ENCODE peak calls at places on chromosomes 4 and X, in ten cellular contexts. M is HT-29; W is ureter; Y is stimulated activated CD4-positive, alpha-beta T cell treated with anti-CD3 and anti-CD28 coated beads, Interleukin-1b, Interleukin-23, amount 100 ng/mL, for 1 hour; N is heart right ventricle; O is HEK293T; F is stimulated activated naive CD8-positive, alpha-beta T cell treated with anti-CD3 and anti-CD28 coated beads, Interleukin-15, amount 100 ng/mL, for 72 hours; A is T-helper 2 cell; I is mesenteric fat pad; J is GM13976. B is an unnamed sample.

GRCh38 chr4:9812530-9813340 is 31.3 kb downstream of the DRD5 start:
- DNase-seq in N (no peak), I (no peak), J (peak), W (no peak), A (no peak), F (peak), M (no peak), O (no peak), Y (no peak), B (no peak)

GRCh38 chr4:107138433-107138832 is 102.3 kb upstream of the DKK2 start:
- DNase-seq in Y (no peak), I (no peak), O (no peak), N (no peak), J (no peak), F (no peak), W (no peak), A (no peak), M (no peak), B (no peak)

GRCh38 chrX:151397741-151398070 is 700 bp downstream of the VMA21 start:
- DNase-seq in O (peak), W (no peak), Y (no peak), F (no peak), I (no peak), A (no peak), N (no peak), M (peak), J (no peak), B (no peak)

GRCh38 chr4:76620723-76621463 is 185.9 kb downstream of the SHROOM3 start:
- DNase-seq in I (no peak), F (no peak), J (no peak), W (no peak), A (no peak), Y (no peak), N (no peak), M (peak), O (no peak), B (no peak)

GRCh38 chr4:1797861-1798529 is 4.9 kb downstream of the FGFR3 start:
- DNase-seq in J (no peak), O (no peak), Y (no peak), A (no peak), F (no peak), N (no peak), M (no peak), I (no peak), W (no peak), B (no peak)

GRCh38 chr4:125243835-125244397 is 70.8 kb upstream of the FAT4 start:
- DNase-seq in F (no peak), O (no peak), J (no peak), A (no peak), Y (no peak), I (no peak), N (no peak), M (no peak), W (no peak), B (no peak)

GRCh38 chr4:3451956-3452355 is 10.2 kb downstream of the HGFAC start:
- DNase-seq in I (no peak), F (no peak), A (no peak), J (no peak), W (no peak), O (no peak), M (no peak), Y (no peak), N (no peak), B (no peak)

GRCh38 chrX:138014577-138014976 is 448.6 kb downstream of the ZIC3 start:
- DNase-seq in W (no peak), Y (no peak), I (no peak), N (no peak), F (no peak), M (no peak), J (no peak), O (no peak), A (no peak), B (no peak)

GRCh38 chr4:123892997-123893745 is 496.6 kb downstream of the SPRY1 start:
- DNase-seq in J (no peak), F (no peak), O (no peak), M (peak), W (no peak), Y (no peak), N (no peak), A (no peak), I (no peak), B (no peak)

GRCh38 chrX:44975666-44976263 is 102.8 kb downstream of the KDM6A start:
- DNase-seq in J (no peak), F (no peak), Y (no peak), A (no peak), I (no peak), O (no peak), M (no peak), W (no peak), N (no peak), B (no peak)

GRCh38 chr4:129153700-129154099 is 57.7 kb downstream of the C4orf33 start:
- DNase-seq in M (no peak), A (no peak), N (no peak), J (no peak), O (no peak), I (no peak), F (no peak), Y (no peak), W (no peak), B (no peak)

GRCh38 chr4:53315300-53315699 is 50.6 kb downstream of the SCFD2 start:
- DNase-seq in O (no peak), F (no peak), N (no peak), I (no peak), A (no peak), W (no peak), J (no peak), Y (no peak), M (peak), B (no peak)

GRCh38 chrX:45758319-45758718 is 557.6 kb upstream of the DIPK2B start:
- DNase-seq in Y (no peak), O (no peak), W (no peak), I (no peak), J (no peak), N (no peak), F (peak), A (no peak), M (no peak), B (no peak)

GRCh38 chr4:161952382-161952781 is 211.4 kb downstream of the FSTL5 start:
- DNase-seq in O (no peak), A (no peak), I (no peak), Y (no peak), M (peak), F (no peak), W (no peak), J (no peak), N (no peak), B (no peak)

GRCh38 chr4:23567338-23567737 is 322.5 kb downstream of the PPARGC1A start:
- DNase-seq in N (no peak), F (no peak), O (no peak), A (no peak), J (no peak), M (no peak), Y (no peak), W (no peak), I (no peak), B (no peak)

GRCh38 chr4:103996637-103997036 is 276.9 kb upstream of the TACR3 start:
- DNase-seq in M (peak), Y (no peak), I (no peak), W (peak), N (no peak), F (no peak), A (no peak), J (peak), O (peak), B (no peak)

GRCh38 chr4:185838104-185838452 is 26.1 kb upstream of the SORBS2 start:
- DNase-seq in N (no peak), O (no peak), A (no peak), W (no peak), M (no peak), J (no peak), F (no peak), Y (no peak), I (no peak), B (no peak)

GRCh38 chr4:17781072-17781830 is at the start of gene FAM184B:
- DNase-seq in J (peak), O (no peak), W (no peak), N (peak), A (no peak), Y (no peak), I (no peak), F (peak), M (no peak), B (no peak)

GRCh38 chrX:65677954-65678469 is 10.6 kb downstream of the MSN start:
- DNase-seq in W (peak), J (no peak), F (no peak), A (no peak), O (no peak), M (peak), Y (no peak), I (no peak), N (no peak), B (no peak)

GRCh38 chrX:67607436-67607835 is 63.6 kb downstream of the AR start:
- DNase-seq in J (no peak), N (no peak), F (no peak), O (no peak), Y (no peak), A (no peak), W (no peak), M (no peak), I (no peak), B (no peak)

GRCh38 chrX:50622751-50623150 is 152.1 kb upstream of the DGKK start:
- DNase-seq in F (no peak), N (no peak), J (no peak), A (no peak), M (no peak), Y (no peak), W (no peak), I (no peak), O (no peak), B (no peak)

GRCh38 chrX:3501833-3502535 is 155.5 kb upstream of the MXRA5 start:
- DNase-seq in W (no peak), J (no peak), N (no peak), I (no peak), A (no peak), F (no peak), O (no peak), Y (no peak), M (no peak), B (no peak)

GRCh38 chr4:10099521-10100325 is 16.9 kb downstream of the WDR1 start:
- DNase-seq in F (no peak), M (no peak), W (no peak), O (no peak), J (no peak), I (no peak), A (no peak), N (no peak), Y (no peak), B (no peak)

B was measured in psoas muscle.